ENCODE peak calls at places on chromosomes 5 and 9, in seven cellular contexts. M is H9, D is neuronal stem cell, S is IMR-90, R is mesendoderm, K is mesenchymal stem cell, L is H1. X is an unnamed sample.

GRCh38 chr5:98588225-98588624 is 185.2 kb upstream of the RGMB start:
- DNase-seq in M (no peak), D (no peak), S (peak), R (no peak), K (peak), L (no peak), X (no peak)

GRCh38 chr9:131473891-131474290 is 28.8 kb upstream of the POMT1 start:
- DNase-seq in M (no peak), D (no peak), S (no peak), R (no peak), K (no peak), L (no peak), X (no peak)

GRCh38 chr9:89524888-89525385 is 27.0 kb upstream of the SEMA4D start:
- DNase-seq in M (no peak), D (no peak), S (no peak), R (peak), K (no peak), L (no peak), X (no peak)

GRCh38 chr5:139108056-139108811 is 89.9 kb downstream of the SIL1 start:
- DNase-seq in M (no peak), D (no peak), S (peak), R (no peak), K (no peak), L (no peak), X (no peak)

GRCh38 chr9:13787234-13787833 is 507.8 kb upstream of the MPDZ start:
- DNase-seq in M (no peak), D (no peak), S (peak), R (no peak), K (no peak), L (no peak), X (no peak)

GRCh38 chr5:543755-544674 is 19.8 kb upstream of the SLC9A3 start:
- DNase-seq in M (no peak), D (no peak), S (no peak), R (no peak), K (no peak), L (no peak), X (peak)

GRCh38 chr5:82499845-82500244 is 221.7 kb upstream of the RPS23 start:
- DNase-seq in M (no peak), D (no peak), S (no peak), R (no peak), K (no peak), L (no peak), X (no peak)

GRCh38 chr5:53257806-53258373 is 148.3 kb upstream of the MOCS2 start:
- DNase-seq in M (no peak), D (no peak), S (peak), R (peak), K (no peak), L (no peak), X (peak)

GRCh38 chr9:113609562-113610318 is 146.2 kb downstream of the RGS3 start:
- DNase-seq in M (peak), D (no peak), S (peak), R (peak), K (peak), L (no peak), X (no peak)

GRCh38 chr5:54867310-54867944 is 118.0 kb downstream of the ESM1 start:
- DNase-seq in M (no peak), D (peak), S (peak), R (peak), K (peak), L (no peak), X (peak)

GRCh38 chr9:109295475-109296110 is 25.3 kb downstream of the EPB41L4B start:
- DNase-seq in M (no peak), D (no peak), S (no peak), R (no peak), K (no peak), L (no peak), X (no peak)

GRCh38 chr9:138072897-138073296 is 195.3 kb downstream of the CACNA1B start:
- DNase-seq in M (peak), D (no peak), S (no peak), R (no peak), K (no peak), L (peak), X (no peak)

GRCh38 chr5:67404261-67405100 is 207.9 kb upstream of the CD180 start:
- DNase-seq in M (no peak), D (no peak), S (peak), R (no peak), K (peak), L (no peak), X (no peak)

GRCh38 chr5:88724201-88724600 is 158.8 kb downstream of the MEF2C start:
- DNase-seq in M (no peak), D (no peak), S (peak), R (no peak), K (peak), L (no peak), X (no peak)

GRCh38 chr5:116746668-116747067 is 172.0 kb upstream of the SEMA6A start:
- DNase-seq in M (no peak), D (no peak), S (no peak), R (no peak), K (peak), L (no peak), X (no peak)
- H3K4ac ChIP-seq in M (no peak), D (no peak), S (no peak), R (no peak), K (no peak), L (no peak), X (no peak)

GRCh38 chr5:10593531-10594181 is 29.8 kb downstream of the ANKRD33B start:
- DNase-seq in M (no peak), D (no peak), S (no peak), R (no peak), K (no peak), L (no peak), X (no peak)

GRCh38 chr5:10592598-10592997 is 28.7 kb downstream of the ANKRD33B start:
- DNase-seq in M (no peak), D (no peak), S (no peak), R (no peak), K (no peak), L (no peak), X (no peak)

GRCh38 chr5:10590226-10591047 is 26.6 kb downstream of the ANKRD33B start:
- DNase-seq in M (peak), D (no peak), S (peak), R (peak), K (peak), L (peak), X (peak)

GRCh38 chr5:10591159-10591558 is 27.3 kb downstream of the ANKRD33B start:
- DNase-seq in M (no peak), D (no peak), S (no peak), R (no peak), K (no peak), L (peak), X (no peak)

DNA sequence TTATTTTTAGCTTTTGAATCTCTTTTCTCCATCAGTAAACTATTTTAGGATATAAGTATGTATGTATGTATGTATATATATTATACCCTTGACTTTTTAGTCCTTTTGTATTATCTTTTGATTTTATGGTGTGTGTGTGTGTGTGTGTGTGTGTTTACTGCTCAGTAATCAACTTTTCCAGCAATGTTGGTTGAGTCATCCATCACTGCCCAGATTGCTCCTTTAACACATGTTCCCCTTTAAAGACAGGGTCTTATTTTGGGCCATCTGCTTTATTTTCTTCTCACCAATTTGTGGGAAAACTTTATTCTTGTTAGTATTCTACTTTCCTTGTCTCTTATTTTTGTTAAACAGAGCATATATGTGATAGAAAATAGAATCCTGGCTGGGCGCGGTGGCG is 28.1 kb downstream of the ANKRD33B start:
- DNase-seq in M (no peak), D (no peak), S (no peak), R (no peak), K (peak), L (no peak), X (no peak)
- H3K4ac ChIP-seq in M (no peak), D (no peak), S (no peak), R (no peak), K (no peak), L (no peak), X (no peak)

DNA sequence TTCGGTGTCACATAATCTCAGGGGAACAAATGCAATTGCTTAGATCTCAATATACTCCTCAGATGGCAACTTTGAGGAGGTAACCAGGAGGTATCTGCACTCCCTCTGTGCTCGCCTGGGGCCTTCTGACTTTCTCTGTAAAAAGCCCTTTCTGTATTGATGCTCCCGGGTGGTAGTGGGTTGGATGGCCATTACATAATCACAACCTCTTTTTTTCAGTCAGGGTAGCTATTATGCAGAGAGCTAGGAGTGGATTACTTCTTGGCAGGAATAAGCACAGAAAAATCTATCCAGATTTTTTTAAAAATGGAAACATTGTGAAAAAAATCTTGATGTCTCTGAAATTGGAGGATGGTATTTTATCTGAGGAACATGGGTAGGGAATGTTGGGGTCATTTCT is 116.6 kb downstream of the SH3GL2 start:
- DNase-seq in M (no peak), D (no peak), S (no peak), R (no peak), K (no peak), L (no peak), X (no peak)
- H3K4ac ChIP-seq in M (no peak), D (no peak), S (no peak), R (no peak), K (no peak), L (no peak), X (no peak)

DNA sequence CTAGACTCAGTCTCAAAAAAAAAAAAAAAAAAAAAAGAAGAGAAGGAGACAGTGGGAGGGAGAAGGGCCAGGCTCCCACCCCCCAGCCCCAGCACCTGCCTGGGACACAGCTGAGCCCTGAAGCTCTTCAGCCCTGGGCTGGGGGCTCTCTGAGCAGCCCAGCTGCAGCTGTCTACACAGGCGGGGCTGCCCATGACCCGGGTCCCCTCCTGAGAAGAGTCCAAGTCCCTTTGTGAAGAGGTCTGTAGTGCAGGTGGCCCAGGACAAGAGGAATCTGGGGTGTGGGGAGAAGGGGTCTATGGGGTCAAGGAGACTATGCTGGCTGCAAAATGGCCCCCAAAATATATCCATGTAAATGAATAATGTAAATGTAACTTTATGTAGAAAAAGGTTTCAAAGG is 6.7 kb upstream of the LCN2 start:
- DNase-seq in M (no peak), D (no peak), S (no peak), R (no peak), K (no peak), L (no peak), X (no peak)
- H3K4ac ChIP-seq in M (no peak), D (no peak), S (no peak), R (no peak), K (no peak), L (no peak), X (no peak)

GRCh38 chr9:33993104-33993503 is 55.6 kb downstream of the UBAP2 start:
- DNase-seq in M (no peak), D (no peak), S (no peak), R (peak), K (no peak), L (no peak), X (no peak)

GRCh38 chr9:33995449-33995848 is 53.2 kb downstream of the UBAP2 start:
- DNase-seq in M (no peak), D (no peak), S (no peak), R (no peak), K (no peak), L (no peak), X (no peak)

GRCh38 chr9:33988219-33988890 is 60.3 kb downstream of the UBAP2 start:
- DNase-seq in M (no peak), D (no peak), S (peak), R (no peak), K (peak), L (no peak), X (no peak)

GRCh38 chr9:33992622-33993021 is 56.1 kb downstream of the UBAP2 start:
- DNase-seq in M (no peak), D (no peak), S (peak), R (no peak), K (no peak), L (no peak), X (no peak)
- H3K4ac ChIP-seq in M (no peak), D (no peak), S (no peak), R (no peak), K (no peak), L (no peak), X (no peak)

GRCh38 chr5:172724658-172725183 is 46.3 kb downstream of the DUSP1 start:
- DNase-seq in M (no peak), D (no peak), S (no peak), R (no peak), K (no peak), L (no peak), X (no peak)

GRCh38 chr5:172725785-172726184 is 45.2 kb downstream of the DUSP1 start:
- DNase-seq in M (no peak), D (no peak), S (no peak), R (no peak), K (no peak), L (no peak), X (no peak)

GRCh38 chr5:172723508-172723907 is 47.5 kb downstream of the DUSP1 start:
- DNase-seq in M (no peak), D (no peak), S (no peak), R (no peak), K (no peak), L (no peak), X (no peak)

GRCh38 chr5:172725273-172725672 is 45.7 kb downstream of the DUSP1 start:
- DNase-seq in M (no peak), D (no peak), S (no peak), R (no peak), K (no peak), L (no peak), X (no peak)

DNA sequence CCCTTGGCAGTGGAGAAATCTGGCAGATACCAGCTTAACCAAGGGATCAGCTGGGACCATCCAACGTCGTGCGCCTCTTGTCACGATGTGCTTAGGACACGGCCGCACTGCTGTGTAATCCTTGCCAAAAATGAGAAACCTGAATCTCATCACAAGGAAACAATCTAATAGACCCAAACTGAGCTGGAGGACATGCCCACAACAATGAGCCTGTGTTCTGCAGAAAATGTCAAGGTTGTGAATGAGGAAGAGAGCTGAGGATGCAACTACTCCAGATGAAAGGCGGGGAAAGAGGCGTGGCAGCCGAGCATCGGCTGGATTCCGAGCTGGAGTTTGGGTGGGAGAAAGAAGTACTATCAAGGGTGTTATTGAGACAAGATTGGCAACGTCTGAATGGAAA is 46.8 kb downstream of the DUSP1 start:
- DNase-seq in M (no peak), D (no peak), S (no peak), R (no peak), K (no peak), L (no peak), X (no peak)
- H3K4ac ChIP-seq in M (no peak), D (no peak), S (no peak), R (no peak), K (no peak), L (no peak), X (no peak)

GRCh38 chr9:34371886-34372597 is 4.7 kb downstream of the MYORG start:
- DNase-seq in M (no peak), D (no peak), S (no peak), R (no peak), K (no peak), L (no peak), X (no peak)
- H3K4ac ChIP-seq in M (no peak), D (no peak), S (no peak), R (no peak), K (no peak), L (no peak), X (peak)

DNA sequence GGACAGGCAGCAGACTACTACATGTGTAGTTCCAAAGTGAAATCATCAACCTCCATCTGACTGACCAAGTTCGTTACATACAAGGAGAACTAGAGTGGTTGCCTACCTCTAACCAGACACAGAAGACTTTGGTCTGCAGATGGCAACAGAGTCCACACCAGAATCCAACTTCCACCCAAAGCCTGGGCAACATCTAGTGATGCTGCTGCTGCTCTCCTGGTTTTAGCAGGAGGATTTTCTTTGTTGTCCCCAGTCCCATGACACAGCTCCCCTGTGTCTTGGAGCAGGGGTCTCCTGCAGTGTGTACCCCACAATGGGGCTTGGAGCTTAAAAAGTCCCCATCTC is 46.4 kb upstream of the APC start:
- DNase-seq in M (no peak), D (no peak), S (no peak), R (no peak), K (no peak), L (no peak), X (no peak)
- H3K4ac ChIP-seq in M (no peak), D (no peak), S (no peak), R (no peak), K (no peak), L (no peak), X (no peak)

DNA sequence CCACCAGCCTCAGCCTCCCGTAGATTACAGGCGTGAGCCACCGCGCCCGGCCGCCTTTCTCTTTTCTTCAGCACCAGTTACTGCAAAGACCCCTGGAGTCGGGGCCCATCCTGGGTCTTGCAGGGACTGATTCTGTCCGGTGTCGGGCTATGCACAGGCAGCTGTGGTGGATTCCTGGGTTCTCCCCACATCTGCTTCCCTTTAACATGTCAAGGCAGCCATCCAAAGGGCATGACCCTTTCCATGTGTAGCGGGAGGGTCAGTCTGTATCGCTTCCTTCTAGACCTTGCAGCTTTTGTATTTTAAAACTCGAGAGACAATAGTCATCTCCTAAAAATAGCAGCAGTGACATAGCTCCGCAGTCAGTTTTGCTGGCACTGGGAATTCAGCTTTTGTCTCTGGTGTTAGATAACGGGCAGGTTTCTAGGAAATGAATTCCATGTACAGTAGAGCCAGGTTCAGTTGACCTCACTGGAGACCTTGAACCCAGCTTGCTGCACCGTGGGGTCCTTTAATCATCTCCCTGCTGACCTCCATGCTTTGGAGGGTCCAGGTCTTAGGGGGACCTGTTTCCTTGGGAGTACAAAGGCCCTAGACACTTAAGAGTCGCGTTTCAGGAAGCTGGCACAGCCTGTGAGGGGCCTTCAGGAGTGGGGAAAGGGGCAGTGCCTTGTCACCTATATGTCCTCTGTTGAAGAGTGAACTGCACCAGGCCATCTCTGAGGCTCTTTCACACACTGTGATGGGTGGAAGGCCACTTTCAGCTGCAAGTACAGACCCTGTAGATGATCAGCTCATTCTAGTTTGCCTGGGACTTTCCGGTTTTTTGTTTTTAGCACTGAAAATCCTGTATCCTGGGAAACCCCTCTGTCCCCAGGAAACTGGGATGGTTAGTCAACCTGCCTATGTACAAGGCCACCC is 13.8 kb downstream of the ANKRD33B start:
- DNase-seq in M (no peak), D (no peak), S (no peak), R (peak), K (no peak), L (no peak), X (no peak)
- H3K4ac ChIP-seq in M (no peak), D (no peak), S (no peak), R (no peak), K (no peak), L (no peak), X (peak)

DNA sequence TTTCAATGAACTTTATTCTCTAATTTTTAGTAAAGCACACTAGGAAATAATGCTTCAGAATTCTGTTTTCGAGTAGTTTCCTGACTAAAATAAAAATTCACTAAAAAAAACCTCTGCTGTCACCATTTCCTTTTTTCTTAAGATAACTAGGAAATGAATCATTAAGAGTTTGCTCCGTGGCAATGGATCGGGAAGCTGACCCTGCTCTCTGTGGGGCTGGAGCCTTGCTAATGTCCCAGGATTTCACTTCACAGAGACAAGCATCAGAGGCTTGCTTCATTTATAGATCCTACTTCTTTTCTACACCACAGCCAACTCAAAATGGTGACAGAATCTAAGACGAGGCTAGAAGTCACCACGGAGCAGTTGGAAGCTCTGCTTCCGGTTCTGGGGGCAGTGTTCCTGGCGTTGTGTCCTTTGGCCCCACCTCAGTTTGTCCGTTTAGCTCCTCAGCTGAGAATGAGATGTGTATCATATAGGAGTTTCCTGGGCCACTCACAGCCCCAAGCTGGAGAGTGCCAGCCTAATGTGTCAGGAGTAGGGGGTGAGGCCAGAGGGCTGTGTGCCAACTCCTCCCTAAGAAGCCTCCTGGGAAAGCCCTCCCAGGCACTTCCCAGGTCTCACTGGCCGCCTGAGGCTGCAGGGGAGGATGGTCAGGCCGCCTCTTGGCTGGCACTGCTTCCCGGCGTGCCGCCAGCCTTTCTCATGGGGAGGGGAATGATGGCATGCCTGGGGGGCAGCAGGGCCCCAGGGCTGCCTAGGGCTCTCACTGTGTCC is 19.6 kb downstream of the TENT4A start:
- DNase-seq in M (no peak), D (no peak), S (peak), R (no peak), K (peak), L (no peak), X (no peak)
- H3K4ac ChIP-seq in M (no peak), D (no peak), S (peak), R (no peak), K (peak), L (no peak), X (peak)

X was measured in trophoblast cell.